ENCODE peak calls at places on chromosomes 2 and 18, in seven cellular contexts. M, K, Q, J, Y, I and F are unnamed samples.

GRCh38 chr2:74846481-74846880 is 12.6 kb downstream of the HK2 start:
- DNase-seq in M (no peak), K (no peak), Q (no peak), J (no peak), Y (no peak), I (no peak), F (no peak)

GRCh38 chr2:107553534-107553933 is 273.2 kb upstream of the RGPD4 start:
- DNase-seq in M (peak; percentile 35), K (no peak), Q (peak; percentile 3), J (no peak), Y (no peak), I (no peak), F (no peak)

GRCh38 chr2:68565858-68566257 is 77.5 kb upstream of the PROKR1 start:
- DNase-seq in M (peak; percentile 60), K (no peak), Q (peak; percentile 30), J (no peak), Y (no peak), I (no peak), F (peak; percentile 36)

GRCh38 chr2:149648282-149649030 is 60.9 kb upstream of the MMADHC start:
- DNase-seq in M (peak; percentile 99), K (no peak), Q (no peak), J (no peak), Y (no peak), I (no peak), F (no peak)

GRCh38 chr2:12303181-12304030 is 413.3 kb upstream of the TRIB2 start:
- DNase-seq in M (peak; percentile 94), K (no peak), Q (no peak), J (no peak), Y (no peak), I (peak; percentile 27), F (no peak)

GRCh38 chr2:71500426-71501079 is 47.2 kb downstream of the DYSF start:
- DNase-seq in M (no peak), K (no peak), Q (no peak), J (no peak), Y (no peak), I (no peak), F (no peak)

GRCh38 chr2:238907717-238908173 is 59.9 kb downstream of the TWIST2 start:
- DNase-seq in M (no peak), K (no peak), Q (no peak), J (no peak), Y (no peak), I (no peak), F (no peak)

GRCh38 chr2:19349911-19350677 is 8.3 kb downstream of the OSR1 start:
- DNase-seq in M (peak; percentile 68), K (peak; percentile 8), Q (peak; percentile 27), J (no peak), Y (no peak), I (peak; percentile 46), F (peak; percentile 54)

GRCh38 chr2:127580167-127581049 is 44.9 kb downstream of the MYO7B start:
- DNase-seq in M (no peak), K (no peak), Q (no peak), J (no peak), Y (no peak), I (no peak), F (no peak)

GRCh38 chr18:22667616-22668422 is 250.1 kb upstream of the CTAGE1 start:
- DNase-seq in M (peak; percentile 99), K (no peak), Q (no peak), J (peak; percentile 61), Y (no peak), I (no peak), F (no peak)

GRCh38 chr2:71512386-71512785 is 59.0 kb downstream of the DYSF start:
- DNase-seq in M (no peak), K (no peak), Q (no peak), J (no peak), Y (no peak), I (no peak), F (no peak)

GRCh38 chr2:53209679-53210473 is 557.7 kb upstream of the CHAC2 start:
- DNase-seq in M (no peak), K (no peak), Q (no peak), J (no peak), Y (no peak), I (no peak), F (no peak)

GRCh38 chr18:24049142-24049541 is 34.6 kb downstream of the TTC39C start:
- DNase-seq in M (no peak), K (no peak), Q (no peak), J (no peak), Y (no peak), I (no peak), F (no peak)

GRCh38 chr2:23719721-23720120 is 207.2 kb downstream of the ATAD2B start:
- DNase-seq in M (no peak), K (no peak), Q (no peak), J (no peak), Y (no peak), I (no peak), F (no peak)

GRCh38 chr2:189254268-189254883 is 74.8 kb upstream of the COL5A2 start:
- DNase-seq in M (peak; percentile 86), K (no peak), Q (no peak), J (no peak), Y (no peak), I (no peak), F (no peak)

GRCh38 chr18:37322497-37323035 is 243.0 kb downstream of the CELF4 start:
- DNase-seq in M (peak; percentile 20), K (peak; percentile 28), Q (peak; percentile 31), J (peak; percentile 27), Y (no peak), I (peak; percentile 12), F (peak; percentile 15)

GRCh38 chr2:45921921-45922320 is 270.4 kb downstream of the PRKCE start:
- DNase-seq in M (no peak), K (no peak), Q (no peak), J (no peak), Y (no peak), I (no peak), F (no peak)

GRCh38 chr2:240963376-240964220 is 34.8 kb upstream of the SNED1 start:
- DNase-seq in M (no peak), K (no peak), Q (no peak), J (no peak), Y (no peak), I (no peak), F (no peak)

GRCh38 chr2:38997784-38998183 is 108.1 kb downstream of the ARHGEF33 start:
- DNase-seq in M (peak; percentile 92), K (no peak), Q (peak; percentile 14), J (no peak), Y (no peak), I (no peak), F (no peak)

GRCh38 chr18:61574665-61575064 is 241.4 kb downstream of the CDH20 start:
- DNase-seq in M (peak; percentile 38), K (no peak), Q (no peak), J (no peak), Y (no peak), I (no peak), F (no peak)

GRCh38 chr2:71783215-71783614 is 329.9 kb downstream of the DYSF start:
- DNase-seq in M (peak; percentile 63), K (no peak), Q (no peak), J (no peak), Y (no peak), I (no peak), F (no peak)

GRCh38 chr18:47756364-47757016 is 174.0 kb downstream of the SMAD2 start:
- DNase-seq in M (peak; percentile 25), K (peak; percentile 34), Q (peak; percentile 46), J (peak; percentile 53), Y (no peak), I (peak; percentile 63), F (peak; percentile 54)

GRCh38 chr2:149188291-149188690 is 142.1 kb upstream of the LYPD6 start:
- DNase-seq in M (no peak), K (no peak), Q (no peak), J (no peak), Y (no peak), I (no peak), F (no peak)

GRCh38 chr2:163667064-163667887 is 68.5 kb downstream of the FIGN start:
- DNase-seq in M (peak; percentile 97), K (no peak), Q (peak; percentile 81), J (peak; percentile 12), Y (no peak), I (no peak), F (no peak)

GRCh38 chr2:169736902-169737301 is 3.3 kb downstream of the KLHL23 start:
- DNase-seq in M (no peak), K (no peak), Q (no peak), J (no peak), Y (no peak), I (no peak), F (no peak)

GRCh38 chr2:171726841-171727460 is 39.7 kb downstream of the DYNC1I2 start:
- DNase-seq in M (peak; percentile 16), K (no peak), Q (no peak), J (no peak), Y (no peak), I (no peak), F (no peak)

GRCh38 chr2:195660265-195660890 is 3.4 kb downstream of the SLC39A10 start:
- DNase-seq in M (peak; percentile 63), K (peak; percentile 85), Q (peak; percentile 65), J (peak; percentile 88), Y (peak; percentile 59), I (peak; percentile 91), F (peak; percentile 72)

GRCh38 chr2:3142961-3143571 is 234.6 kb downstream of the EIPR1 start:
- DNase-seq in M (no peak), K (no peak), Q (no peak), J (no peak), Y (no peak), I (no peak), F (no peak)

GRCh38 chr2:1886405-1886992 is 142.2 kb upstream of the PXDN start:
- DNase-seq in M (peak; percentile 60), K (peak; percentile 48), Q (peak; percentile 58), J (peak; percentile 77), Y (no peak), I (peak; percentile 56), F (no peak)

GRCh38 chr2:150472122-150472899 is 15.2 kb downstream of the RND3 start:
- DNase-seq in M (peak; percentile 95), K (no peak), Q (no peak), J (peak; percentile 90), Y (no peak), I (no peak), F (no peak)